ENCODE peak calls at places on chromosome 17, in four cellular contexts. F, T, Q and J are unnamed samples.

GRCh38 chr17:7440113-7440822 is 956 bp downstream of the FGF11 start:
- DNase-seq in T (peak; percentile 82), F (peak; percentile 44), Q (peak; percentile 60), J (no peak)

GRCh38 chr17:19857640-19858039 is 10.1 kb downstream of the ULK2 start:
- DNase-seq in T (no peak), Q (no peak), F (no peak), J (no peak)

GRCh38 chr17:37848690-37849616 is 75.3 kb upstream of the TBC1D3K start:
- DNase-seq in T (no peak), Q (peak; percentile 77), F (peak; percentile 93), J (peak; percentile 88)

GRCh38 chr17:75266315-75267145 is 4.5 kb downstream of the MIF4GD start:
- DNase-seq in F (no peak), T (no peak), Q (no peak), J (no peak)

GRCh38 chr17:39553326-39553945 is 54.3 kb downstream of the NEUROD2 start:
- DNase-seq in Q (no peak), F (peak; percentile 65), T (no peak), J (no peak)

GRCh38 chr17:9760336-9760735 is 31.1 kb downstream of the DHRS7C start:
- DNase-seq in F (no peak), T (no peak), Q (no peak), J (no peak)

GRCh38 chr17:73013816-73014663 is 78.4 kb downstream of the SLC39A11 start:
- DNase-seq in F (no peak), Q (peak; percentile 66), T (no peak), J (no peak)

GRCh38 chr17:12519956-12520594 is 145.6 kb upstream of the MYOCD start:
- DNase-seq in F (no peak), Q (no peak), T (no peak), J (no peak)

GRCh38 chr17:68491864-68492263 is 20.4 kb upstream of the PRKAR1A start:
- DNase-seq in T (peak; percentile 80), Q (no peak), F (no peak), J (peak; percentile 22)

GRCh38 chr17:32349503-32349853 is 479 bp upstream of the ZNF207 start:
- DNase-seq in Q (peak; percentile 29), T (peak; percentile 33), F (no peak), J (no peak)

GRCh38 chr17:21094298-21094704 is 32.5 kb upstream of the DHRS7B start:
- DNase-seq in Q (no peak), T (no peak), F (no peak), J (no peak)

GRCh38 chr17:3838206-3838605 is 7.8 kb downstream of the NCBP3 start:
- DNase-seq in F (no peak), T (peak; percentile 89), Q (no peak), J (no peak)

GRCh38 chr17:73432624-73433190 is 120.9 kb upstream of the CDC42EP4 start:
- DNase-seq in Q (no peak), T (no peak), F (no peak), J (no peak)

GRCh38 chr17:60803059-60803458 is 125.4 kb downstream of the BCAS3 start:
- DNase-seq in Q (no peak), T (no peak), F (no peak), J (no peak)

GRCh38 chr17:62705781-62706597 is 78.5 kb downstream of the MRC2 start:
- DNase-seq in T (peak; percentile 35), F (peak; percentile 50), Q (peak; percentile 69), J (no peak)

GRCh38 chr17:4073983-4074830 is 68.6 kb downstream of the ZZEF1 start:
- DNase-seq in T (no peak), F (no peak), Q (no peak), J (no peak)

GRCh38 chr17:51164911-51165679 is 1.1 kb upstream of the NME2 start:
- DNase-seq in Q (peak; percentile 46), T (peak; percentile 15), F (no peak), J (no peak)

GRCh38 chr17:49861150-49861884 is 13.4 kb upstream of the TAC4 start:
- DNase-seq in F (peak; percentile 24), Q (peak; percentile 72), T (peak; percentile 52), J (no peak)

GRCh38 chr17:60888812-60889709 is 211.4 kb downstream of the BCAS3 start:
- DNase-seq in Q (no peak), F (no peak), T (no peak), J (no peak)

GRCh38 chr17:80999224-81000088 is 7.8 kb downstream of the CHMP6 start:
- DNase-seq in F (no peak), T (no peak), Q (no peak), J (no peak)

GRCh38 chr17:10050597-10051101 is 145.6 kb upstream of the RCVRN start:
- DNase-seq in Q (no peak), T (no peak), F (no peak), J (no peak)

GRCh38 chr17:17387461-17388362 is 84.5 kb downstream of the NT5M start:
- DNase-seq in F (peak; percentile 69), Q (peak; percentile 78), T (peak; percentile 90), J (peak; percentile 33)

GRCh38 chr17:59296190-59296589 is 35.3 kb upstream of the YPEL2 start:
- DNase-seq in T (no peak), Q (no peak), F (no peak), J (no peak)

GRCh38 chr17:6455321-6455705 is 11.1 kb downstream of the PIMREG start:
- DNase-seq in F (no peak), Q (peak; percentile 67), T (peak; percentile 23), J (no peak)

GRCh38 chr17:8125947-8126305 is 2.0 kb upstream of the HES7 start:
- DNase-seq in Q (peak; percentile 74), F (peak; percentile 44), T (peak; percentile 19), J (no peak)

GRCh38 chr17:71900830-71901229 is 220.0 kb upstream of the SOX9 start:
- DNase-seq in Q (no peak), T (no peak), F (peak; percentile 94), J (no peak)

GRCh38 chr17:55641559-55642160 is 81.0 kb downstream of the TMEM100 start:
- DNase-seq in Q (peak; percentile 95), F (peak; percentile 31), T (peak; percentile 64), J (no peak)

GRCh38 chr17:46772013-46772878 is 46.2 kb downstream of the WNT3 start:
- DNase-seq in Q (peak; percentile 95), F (peak; percentile 48), T (peak; percentile 57), J (no peak)

GRCh38 chr17:68238894-68239293 is 8.9 kb upstream of the AMZ2 start:
- DNase-seq in F (no peak), Q (no peak), T (no peak), J (no peak)

GRCh38 chr17:69523252-69523861 is 108.9 kb downstream of the MAP2K6 start:
- DNase-seq in T (peak; percentile 54), Q (peak; percentile 79), F (peak; percentile 44), J (no peak)

GRCh38 chr17:40337351-40337750 is 27.2 kb downstream of the GJD3 start:
- DNase-seq in T (no peak), F (no peak), Q (no peak), J (no peak)

DNA sequence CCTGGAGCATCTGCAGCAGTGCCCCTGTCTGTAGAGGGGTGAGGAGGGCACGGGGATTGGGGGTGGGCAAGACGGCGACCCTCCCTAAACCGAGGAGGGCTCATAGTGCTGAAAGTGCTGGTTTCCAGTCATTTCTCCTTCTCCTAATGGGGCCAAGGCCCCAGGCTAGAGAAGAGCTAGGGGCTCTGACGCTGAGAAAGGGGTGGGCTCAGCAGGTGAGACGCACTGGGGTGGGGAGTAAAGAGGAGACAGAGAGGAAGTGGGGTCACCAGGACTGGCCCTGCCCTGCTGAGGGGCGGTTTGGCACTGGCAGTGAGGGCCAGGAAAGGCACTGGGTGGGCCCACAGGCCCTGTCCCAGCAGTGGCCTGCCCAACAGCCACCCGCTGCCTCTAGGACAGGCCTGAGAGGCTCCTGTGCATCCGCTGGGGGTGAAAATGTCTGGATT is 122.3 kb upstream of the SMURF2 start:
- DNase-seq in T (no peak), Q (no peak), F (no peak), J (no peak)
- H3K27ac ChIP-seq in T (no peak overlapping the region), Q (no peak overlapping the region), F (no peak overlapping the region), J (no peak overlapping the region)

GRCh38 chr17:44362479-44362963 is 1.1 kb downstream of the FAM171A2 start:
- DNase-seq in Q (no peak), F (no peak), T (no peak), J (no peak)
- H3K27ac ChIP-seq in Q (no peak overlapping the region), F (no peak overlapping the region), T (no peak overlapping the region), J (no peak overlapping the region)

GRCh38 chr17:42530952-42531454 is 5.0 kb upstream of the NAGLU start:
- DNase-seq in T (peak; percentile 68), F (no peak), Q (no peak), J (no peak)
- H3K27ac ChIP-seq in T (peak overlapping the region; percentile 83), F (no peak overlapping the region), Q (peak overlapping the region; percentile 39), J (peak overlapping the region; percentile 94)

GRCh38 chr17:77924757-77925336 is 33.7 kb upstream of the TNRC6C start:
- DNase-seq in F (peak; percentile 12), Q (peak; percentile 69), T (peak; percentile 65), J (no peak)
- H3K27ac ChIP-seq in F (no peak overlapping the region), Q (no peak overlapping the region), T (peak overlapping the region; percentile 41), J (no peak overlapping the region)